ENCODE peak calls at places on chromosomes 2 and 18, in ten cellular contexts. G is endothelial cell; T is HepG2; K is bronchial epithelial cell; V is tibial artery; W is epithelial cell of esophagus; L is AG10803; I is CD8-positive, alpha-beta T cell; X is AG04450; S is cardiac muscle cell. P is an unnamed sample.

GRCh38 chr2:202377308-202377736 is 1.2 kb downstream of the BMPR2 start:
- DNase-seq in G (peak; percentile 41), T (peak; percentile 38), K (no peak), V (peak; percentile 46), W (peak; percentile 15), L (no peak), I (no peak), X (no peak), S (peak; percentile 71), P (peak; percentile 29)

GRCh38 chr18:37458697-37459096 is 106.9 kb downstream of the CELF4 start:
- DNase-seq in G (no peak), T (no peak), K (no peak), V (no peak), W (no peak), L (no peak), I (no peak), X (no peak), S (no peak), P (no peak)

GRCh38 chr18:62346327-62347090 is 21.4 kb downstream of the TNFRSF11A start:
- DNase-seq in G (no peak), T (no peak), K (no peak), V (no peak), W (no peak), L (no peak), I (no peak), X (no peak), S (no peak), P (no peak)

GRCh38 chr2:42132966-42133641 is 36.0 kb upstream of the EML4 start:
- DNase-seq in G (peak; percentile 33), T (peak; percentile 98), K (peak; percentile 88), V (peak; percentile 90), W (peak; percentile 93), L (peak; percentile 98), I (peak; percentile 94), X (peak; percentile 92), S (peak; percentile 53), P (peak; percentile 10)

GRCh38 chr2:84906108-84906899 is 848 bp downstream of the TMSB10 start:
- DNase-seq in G (no peak), T (no peak), K (no peak), V (no peak), W (peak; percentile 18), L (no peak), I (peak; percentile 46), X (no peak), S (peak; percentile 19), P (no peak)

GRCh38 chr2:237731663-237732062 is 66.9 kb upstream of the RBM44 start:
- DNase-seq in G (no peak), T (peak; percentile 48), K (peak; percentile 86), V (no peak), W (peak; percentile 81), L (peak; percentile 60), I (no peak), X (no peak), S (no peak), P (no peak)

GRCh38 chr2:38148501-38148900 is 72.5 kb upstream of the CYP1B1 start:
- DNase-seq in G (no peak), T (peak; percentile 81), K (peak; percentile 98), V (peak; percentile 34), W (peak; percentile 98), L (peak; percentile 75), I (no peak), X (no peak), S (no peak), P (no peak)

GRCh38 chr2:237876518-237876917 is 17.1 kb downstream of the RAMP1 start:
- DNase-seq in G (no peak), T (no peak), K (no peak), V (peak; percentile 14), W (no peak), L (no peak), I (no peak), X (no peak), S (no peak), P (no peak)

GRCh38 chr2:27082773-27083409 is 3.7 kb upstream of the KHK start:
- DNase-seq in G (no peak), T (no peak), K (no peak), V (no peak), W (no peak), L (no peak), I (no peak), X (no peak), S (no peak), P (no peak)

DNA sequence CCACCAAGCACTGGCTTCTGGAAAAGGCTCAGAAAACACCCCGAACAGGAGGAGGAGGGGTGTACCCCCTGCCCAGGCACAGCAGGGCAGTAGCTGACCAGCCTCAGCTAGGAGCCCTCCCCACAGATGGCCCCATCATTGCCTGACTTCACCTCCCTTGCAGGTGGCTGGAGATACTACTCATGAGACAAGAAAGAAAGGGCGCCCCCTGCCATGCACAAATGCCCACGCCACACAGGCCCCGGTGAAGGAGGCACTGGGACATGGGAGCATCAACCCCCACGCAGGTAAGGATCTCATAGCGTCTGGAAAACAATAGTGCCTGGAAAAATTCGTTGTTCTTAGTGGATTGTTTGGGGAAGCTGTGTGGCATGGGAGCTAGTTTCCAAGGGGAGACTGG is 240.6 kb downstream of the TFCP2L1 start:
- DNase-seq in G (no peak), T (no peak), K (peak; percentile 3), V (no peak), W (peak; percentile 5), L (no peak), I (no peak), X (no peak), S (no peak), P (no peak)
- TF ChIP-seq CTCF in G (no peak), T (peak; percentile 43), K (peak; percentile 28), V (no peak), W (no peak), L (no peak), I (no peak), X (peak; percentile 6), S (peak; percentile 21), P (peak; percentile 27)

GRCh38 chr18:32759768-32760167 is 13.1 kb downstream of the KLHL14 start:
- DNase-seq in G (no peak), T (no peak), K (no peak), V (no peak), W (no peak), L (no peak), I (no peak), X (no peak), S (no peak), P (no peak)
- TF ChIP-seq CTCF in G (no peak), T (no peak), K (no peak), V (no peak), W (no peak), L (no peak), I (no peak), X (no peak), S (no peak), P (no peak)

GRCh38 chr2:3138621-3139020 is 239.0 kb downstream of the EIPR1 start:
- DNase-seq in G (no peak), T (no peak), K (no peak), V (no peak), W (no peak), L (no peak), I (no peak), X (no peak), S (no peak), P (no peak)

GRCh38 chr2:3141696-3142095 is 235.9 kb downstream of the EIPR1 start:
- DNase-seq in G (no peak), T (no peak), K (no peak), V (no peak), W (no peak), L (no peak), I (no peak), X (no peak), S (no peak), P (no peak)

GRCh38 chr2:3134026-3134571 is 243.5 kb downstream of the EIPR1 start:
- DNase-seq in G (no peak), T (no peak), K (no peak), V (no peak), W (no peak), L (no peak), I (no peak), X (no peak), S (no peak), P (no peak)

GRCh38 chr2:3135676-3136075 is 241.9 kb downstream of the EIPR1 start:
- DNase-seq in G (no peak), T (no peak), K (no peak), V (no peak), W (no peak), L (no peak), I (no peak), X (no peak), S (no peak), P (no peak)

GRCh38 chr2:3137651-3138300 is 239.8 kb downstream of the EIPR1 start:
- DNase-seq in G (no peak), T (no peak), K (no peak), V (no peak), W (no peak), L (no peak), I (no peak), X (no peak), S (no peak), P (no peak)
- TF ChIP-seq CTCF in G (no peak), T (no peak), K (no peak), V (no peak), W (no peak), L (no peak), I (no peak), X (no peak), S (no peak), P (no peak)

DNA sequence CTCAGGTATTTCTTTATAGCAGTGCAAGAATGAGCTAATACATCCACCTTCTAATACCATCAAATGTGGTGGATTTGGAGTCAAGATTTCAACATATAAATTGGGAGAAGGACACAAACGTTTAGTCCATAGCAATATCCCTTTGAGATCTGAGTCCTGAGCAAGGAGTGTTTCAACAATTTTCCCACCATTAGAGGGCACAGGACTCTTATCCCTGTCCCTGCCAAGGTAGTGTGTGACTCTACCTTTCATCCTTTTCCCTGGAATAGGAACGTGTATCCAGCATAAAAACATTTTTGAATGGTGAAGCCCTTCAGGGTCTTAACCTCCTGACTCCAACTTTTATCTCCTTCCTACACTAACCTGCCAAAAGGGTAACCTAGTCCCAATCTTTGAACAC is 181.3 kb upstream of the SRD5A2 start:
- DNase-seq in G (no peak), T (no peak), K (peak; percentile 5), V (no peak), W (no peak), L (no peak), I (no peak), X (no peak), S (no peak), P (no peak)
- TF ChIP-seq CTCF in G (no peak), T (peak; percentile 62), K (peak; percentile 24), V (no peak), W (peak; percentile 18), L (no peak), I (no peak), X (peak; percentile 18), S (no peak), P (no peak)

DNA sequence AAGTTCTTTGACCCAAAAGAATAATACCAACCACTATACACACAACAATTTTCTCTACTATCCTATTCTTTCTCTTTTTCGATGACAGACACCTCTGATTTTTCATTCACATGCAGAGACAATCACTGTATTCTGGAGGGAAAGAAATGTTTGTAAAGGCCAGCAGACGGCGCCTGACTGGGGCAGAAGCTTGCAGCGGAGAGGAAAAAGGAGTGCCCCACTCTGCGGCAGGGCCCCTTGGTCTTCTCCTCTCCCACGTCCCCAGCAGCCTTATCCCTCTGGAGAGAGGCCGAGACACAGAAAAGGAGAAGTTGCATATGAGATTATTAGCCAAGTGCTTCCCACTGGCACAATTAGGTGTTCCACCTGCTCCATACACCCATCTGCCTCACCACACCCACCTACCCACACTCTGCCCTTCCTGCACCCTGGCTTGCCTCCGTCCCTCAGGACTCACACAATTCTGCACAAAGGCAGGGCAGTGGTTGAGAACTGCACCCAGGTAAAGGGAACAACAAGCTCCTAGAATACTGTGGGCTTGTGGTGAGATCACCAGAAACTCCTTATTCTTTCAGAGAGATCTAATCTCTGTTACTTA is 687.3 kb downstream of the NRXN1 start:
- DNase-seq in G (peak; percentile 28), T (no peak), K (no peak), V (no peak), W (no peak), L (no peak), I (no peak), X (no peak), S (peak; percentile 50), P (no peak)
- TF ChIP-seq CTCF in G (no peak), T (peak; percentile 34), K (peak; percentile 11), V (no peak), W (peak; percentile 30), L (no peak), I (no peak), X (no peak), S (no peak), P (peak; percentile 52)

P was measured in progenitor cell of endocrine pancreas.